ENCODE peak calls at places on chromosomes 13 and 19, in nine cellular contexts. K is breast epithelium, S is NT2/D1, U is lower leg skin, M is prostate gland, Q is psoas muscle, D is HL-60, V is fibroblast of pulmonary artery, Z is left ventricle myocardium inferior. N is an unnamed sample.

GRCh38 chr13:100941377-100941776 is 266.8 kb upstream of the TMTC4 start:
- DNase-seq in D (no peak), S (no peak), K (no peak), Z (no peak), V (no peak), Q (no peak), M (no peak), U (no peak), N (no peak)

GRCh38 chr19:15280048-15280725 is 47.9 kb upstream of the EPHX3 start:
- DNase-seq in Z (peak), Q (peak), K (no peak), D (no peak), M (no peak), S (no peak), U (no peak), V (no peak), N (no peak)

GRCh38 chr19:16849168-16849567 is 20.0 kb downstream of the SIN3B start:
- DNase-seq in M (no peak), Z (no peak), K (no peak), Q (no peak), D (no peak), U (no peak), V (no peak), S (no peak), N (peak)

GRCh38 chr13:100733261-100733660 is 58.7 kb upstream of the TMTC4 start:
- DNase-seq in D (no peak), Q (no peak), K (no peak), V (no peak), Z (no peak), U (no peak), M (no peak), S (no peak), N (no peak)

GRCh38 chr19:17997969-17998826 is 9.8 kb upstream of the ARRDC2 start:
- DNase-seq in U (no peak), Z (no peak), K (no peak), M (no peak), S (no peak), Q (peak), D (no peak), V (no peak), N (no peak)

GRCh38 chr13:84132491-84132890 is 250.2 kb upstream of the SLITRK1 start:
- DNase-seq in S (no peak), U (no peak), D (no peak), M (no peak), Q (no peak), K (no peak), V (no peak), Z (no peak), N (no peak)

GRCh38 chr19:55091955-55092354 is 16.3 kb downstream of the EPS8L1 start:
- DNase-seq in M (no peak), V (no peak), U (no peak), Z (no peak), S (no peak), D (no peak), K (no peak), Q (no peak), N (no peak)

GRCh38 chr19:1921825-1922224 is 16.6 kb downstream of the ADAT3 start:
- DNase-seq in M (no peak), U (no peak), D (no peak), V (no peak), K (no peak), Z (no peak), S (no peak), Q (no peak), N (no peak)

GRCh38 chr13:113124211-113125025 is 1.8 kb downstream of the F10 start:
- DNase-seq in Q (no peak), V (no peak), K (no peak), U (no peak), S (no peak), D (no peak), M (no peak), Z (no peak), N (no peak)

GRCh38 chr19:45757696-45758095 is 11.4 kb downstream of the SIX5 start:
- DNase-seq in K (no peak), D (no peak), U (no peak), Z (no peak), Q (no peak), M (no peak), V (no peak), S (no peak), N (no peak)

GRCh38 chr13:35479223-35479536 is 2.7 kb upstream of the MAB21L1 start:
- DNase-seq in V (no peak), D (no peak), Z (no peak), M (no peak), S (no peak), Q (no peak), U (no peak), K (no peak), N (no peak)

GRCh38 chr13:113588394-113589111 is 4.0 kb downstream of the TFDP1 start:
- DNase-seq in M (no peak), U (no peak), D (no peak), Q (no peak), V (no peak), S (no peak), Z (no peak), K (no peak), N (no peak)

GRCh38 chr13:113922412-113923118 is 51.3 kb downstream of the C13orf46 start:
- DNase-seq in D (no peak), S (no peak), V (no peak), Q (peak), Z (no peak), K (peak), M (no peak), U (no peak), N (no peak)

GRCh38 chr13:49303533-49304252 is 56.0 kb downstream of the CDADC1 start:
- DNase-seq in K (peak), D (no peak), U (no peak), V (no peak), M (no peak), Q (no peak), S (no peak), Z (no peak), N (no peak)

GRCh38 chr13:38008636-38009035 is 139.1 kb upstream of the TRPC4 start:
- DNase-seq in U (no peak), Q (no peak), M (peak), D (no peak), K (no peak), Z (no peak), S (no peak), V (peak), N (peak)

GRCh38 chr13:41622545-41623429 is 165.4 kb downstream of the RGCC start:
- DNase-seq in V (peak), K (no peak), Z (no peak), S (no peak), Q (no peak), D (no peak), U (peak), M (no peak), N (no peak)

GRCh38 chr19:16075430-16076153 is 703 bp upstream of the TPM4 start:
- DNase-seq in S (no peak), Q (no peak), K (peak), V (no peak), M (no peak), D (no peak), U (no peak), Z (no peak), N (no peak)

GRCh38 chr19:55486043-55486970 is 1.3 kb downstream of the NAT14 start:
- DNase-seq in D (no peak), S (no peak), M (no peak), V (no peak), Q (peak), K (no peak), U (no peak), Z (no peak), N (no peak)

GRCh38 chr13:68025604-68026003 is 795.5 kb upstream of the PCDH9 start:
- DNase-seq in Z (no peak), Q (no peak), V (no peak), D (no peak), U (no peak), S (no peak), K (no peak), M (no peak), N (no peak)
- H3K4me3 ChIP-seq in Z (peak), Q (no peak), V (no peak), D (no peak), U (no peak), S (no peak), K (no peak), M (no peak), N (no peak)

DNA sequence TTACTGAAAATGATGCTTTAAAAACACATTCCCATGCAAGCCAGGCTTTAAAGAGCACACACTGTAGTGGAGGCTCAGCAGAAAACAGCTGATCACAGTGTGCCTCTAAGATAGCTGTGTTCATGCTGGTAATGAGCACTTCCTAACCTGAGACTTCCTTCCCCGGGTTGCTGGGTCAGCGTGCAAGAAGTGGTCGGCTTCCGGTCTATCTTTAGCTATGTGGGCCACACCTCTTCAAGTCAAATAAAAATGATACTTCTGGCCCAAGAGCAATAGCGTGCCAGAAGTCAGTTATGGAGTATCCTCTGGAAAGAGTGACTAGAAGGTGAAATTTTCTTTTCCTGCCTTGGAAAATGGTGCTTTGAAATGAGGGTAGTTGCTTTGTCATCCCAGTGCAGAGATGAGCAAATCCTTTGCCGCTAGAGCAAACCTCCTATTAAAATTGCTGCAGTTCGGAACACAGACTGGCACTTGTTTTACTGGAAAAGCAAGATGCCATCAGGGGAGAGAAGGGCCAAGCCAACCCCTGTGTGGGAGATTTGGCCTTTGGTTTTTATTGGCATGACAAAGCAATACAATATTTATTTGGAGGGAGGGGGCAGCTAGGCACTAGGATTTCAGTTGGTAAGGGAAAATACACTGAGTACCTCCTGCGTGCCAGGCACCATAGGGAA is 64.2 kb downstream of the ARHGAP35 start:
- DNase-seq in M (peak), Z (no peak), S (no peak), D (no peak), V (no peak), U (no peak), Q (no peak), K (peak), N (peak)
- H3K4me3 ChIP-seq in M (no peak), Z (peak), S (no peak), D (no peak), V (no peak), U (no peak), Q (no peak), K (no peak), N (peak)

DNA sequence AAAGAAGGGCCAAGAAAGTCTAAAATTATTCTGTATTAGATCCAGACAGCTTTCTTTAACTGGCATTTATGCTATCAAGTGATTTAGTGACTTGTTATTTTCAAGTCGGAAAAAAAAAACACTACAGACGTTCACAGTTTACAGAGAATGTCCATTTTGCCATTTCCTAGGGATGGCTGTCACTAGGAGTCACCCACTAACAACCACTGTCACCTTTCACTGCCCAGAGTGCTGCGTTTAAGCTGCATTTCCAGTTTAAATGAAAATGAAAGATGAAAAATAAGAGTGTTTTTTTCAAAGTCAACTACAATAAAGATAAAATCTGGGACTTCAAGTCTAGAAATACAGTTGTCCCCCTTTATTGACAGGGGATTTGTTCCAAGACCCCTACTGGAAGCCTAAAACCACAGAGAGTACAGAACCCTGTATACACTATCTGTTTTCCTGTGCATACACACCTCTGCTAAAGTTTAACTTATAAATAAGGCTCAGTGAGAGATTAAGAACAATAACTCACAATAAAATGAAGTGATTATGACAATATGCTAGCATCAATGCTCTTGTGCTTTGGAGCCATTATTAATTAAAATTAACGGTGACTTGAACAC is 112.5 kb downstream of the SACS start:
- DNase-seq in S (no peak), Z (no peak), V (no peak), M (no peak), K (no peak), D (no peak), Q (no peak), U (no peak), N (no peak)
- H3K4me3 ChIP-seq in S (no peak), Z (peak), V (no peak), M (no peak), K (peak), D (no peak), Q (no peak), U (no peak), N (no peak)

GRCh38 chr13:28494861-28495585 is at the start of gene FLT1:
- DNase-seq in K (no peak), D (no peak), Z (peak), U (no peak), Q (peak), S (peak), M (no peak), V (peak), N (no peak)

GRCh38 chr13:28494537-28494860 is 429 bp downstream of the FLT1 start:
- DNase-seq in Z (no peak), Q (no peak), U (no peak), V (peak), M (no peak), K (no peak), D (no peak), S (no peak), N (no peak)

GRCh38 chr13:28493740-28494536 is 990 bp downstream of the FLT1 start:
- DNase-seq in V (no peak), S (no peak), K (no peak), U (no peak), D (no peak), M (no peak), Q (no peak), Z (no peak), N (no peak)

GRCh38 chr13:28489975-28490550 is 4.9 kb downstream of the FLT1 start:
- DNase-seq in S (no peak), Z (no peak), K (no peak), D (no peak), M (no peak), Q (no peak), U (no peak), V (no peak), N (no peak)

GRCh38 chr13:28492527-28493367 is 2.2 kb downstream of the FLT1 start:
- DNase-seq in Q (no peak), U (no peak), D (no peak), Z (no peak), K (no peak), M (no peak), V (no peak), S (no peak), N (no peak)
- H3K4me3 ChIP-seq in Q (peak), U (no peak), D (no peak), Z (peak), K (peak), M (no peak), V (peak), S (peak), N (no peak)

DNA sequence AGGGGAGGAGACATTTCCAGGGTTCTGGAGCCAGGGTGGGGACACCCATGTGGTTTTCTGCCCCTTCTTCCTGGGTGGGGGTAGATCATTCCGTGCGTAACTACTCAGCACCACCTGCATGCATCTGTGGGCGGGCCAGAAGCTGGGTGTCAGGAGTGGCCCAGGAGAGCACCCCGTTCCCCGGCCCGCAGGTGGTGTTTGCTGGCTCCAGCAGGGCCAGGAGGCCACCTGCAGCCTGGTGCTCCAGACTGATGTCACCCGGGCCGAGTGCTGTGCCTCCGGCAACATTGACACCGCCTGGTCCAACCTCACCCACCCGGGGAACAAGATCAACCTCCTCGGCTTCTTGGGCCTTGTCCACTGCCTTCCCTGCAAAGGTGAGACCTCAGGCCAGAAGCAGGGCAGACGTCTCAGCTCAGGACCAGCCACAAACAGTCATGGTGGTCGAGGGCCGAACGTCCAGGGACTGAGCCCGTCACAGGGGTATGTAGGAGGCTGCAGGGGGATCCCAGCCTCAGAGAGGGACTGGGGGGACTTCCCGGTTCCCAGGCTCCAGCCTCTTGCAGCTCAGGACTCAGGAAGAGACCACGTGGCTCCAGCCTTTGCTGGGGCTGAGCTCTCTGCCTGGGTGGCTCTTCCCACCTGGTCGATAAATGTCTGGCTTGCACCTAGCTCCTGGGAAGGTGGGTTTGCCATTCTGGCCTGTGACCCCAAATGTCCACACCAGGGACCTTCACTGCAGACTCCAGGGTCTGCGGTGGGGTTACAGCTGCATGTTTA is 1.6 kb downstream of the FSTL3 start:
- DNase-seq in K (no peak), V (no peak), D (no peak), Q (peak), Z (no peak), M (no peak), U (no peak), S (no peak), N (no peak)
- H3K4me3 ChIP-seq in K (peak), V (peak), D (no peak), Q (peak), Z (peak), M (peak), U (no peak), S (no peak), N (no peak)

GRCh38 chr13:98975822-98976261 is 2.0 kb downstream of the DOCK9 start:
- DNase-seq in S (no peak), D (no peak), Z (no peak), V (peak), M (no peak), U (no peak), K (no peak), Q (no peak), N (no peak)
- H3K4me3 ChIP-seq in S (no peak), D (no peak), Z (peak), V (peak), M (no peak), U (no peak), K (peak), Q (peak), N (no peak)

GRCh38 chr13:105804561-105805190 is 730.8 kb downstream of the EFNB2 start:
- DNase-seq in Z (no peak), M (peak), Q (no peak), V (peak), D (no peak), U (no peak), K (no peak), S (no peak), N (no peak)
- H3K4me3 ChIP-seq in Z (no peak), M (no peak), Q (no peak), V (no peak), D (no peak), U (no peak), K (no peak), S (no peak), N (no peak)

GRCh38 chr13:30738946-30739528 is 3.7 kb downstream of the ALOX5AP start:
- DNase-seq in K (no peak), V (no peak), D (no peak), U (no peak), M (no peak), Z (no peak), S (no peak), Q (no peak), N (no peak)

GRCh38 chr13:30742896-30743295 is 7.6 kb downstream of the ALOX5AP start:
- DNase-seq in K (no peak), U (no peak), M (no peak), S (no peak), Z (no peak), Q (no peak), D (no peak), V (no peak), N (no peak)

GRCh38 chr13:30738526-30738925 is 3.2 kb downstream of the ALOX5AP start:
- DNase-seq in V (no peak), Q (no peak), K (no peak), S (no peak), U (no peak), D (no peak), Z (no peak), M (no peak), N (no peak)

GRCh38 chr13:30737511-30738342 is 2.4 kb downstream of the ALOX5AP start:
- DNase-seq in V (no peak), Q (no peak), D (peak), U (no peak), M (no peak), K (no peak), Z (no peak), S (no peak), N (no peak)

DNA sequence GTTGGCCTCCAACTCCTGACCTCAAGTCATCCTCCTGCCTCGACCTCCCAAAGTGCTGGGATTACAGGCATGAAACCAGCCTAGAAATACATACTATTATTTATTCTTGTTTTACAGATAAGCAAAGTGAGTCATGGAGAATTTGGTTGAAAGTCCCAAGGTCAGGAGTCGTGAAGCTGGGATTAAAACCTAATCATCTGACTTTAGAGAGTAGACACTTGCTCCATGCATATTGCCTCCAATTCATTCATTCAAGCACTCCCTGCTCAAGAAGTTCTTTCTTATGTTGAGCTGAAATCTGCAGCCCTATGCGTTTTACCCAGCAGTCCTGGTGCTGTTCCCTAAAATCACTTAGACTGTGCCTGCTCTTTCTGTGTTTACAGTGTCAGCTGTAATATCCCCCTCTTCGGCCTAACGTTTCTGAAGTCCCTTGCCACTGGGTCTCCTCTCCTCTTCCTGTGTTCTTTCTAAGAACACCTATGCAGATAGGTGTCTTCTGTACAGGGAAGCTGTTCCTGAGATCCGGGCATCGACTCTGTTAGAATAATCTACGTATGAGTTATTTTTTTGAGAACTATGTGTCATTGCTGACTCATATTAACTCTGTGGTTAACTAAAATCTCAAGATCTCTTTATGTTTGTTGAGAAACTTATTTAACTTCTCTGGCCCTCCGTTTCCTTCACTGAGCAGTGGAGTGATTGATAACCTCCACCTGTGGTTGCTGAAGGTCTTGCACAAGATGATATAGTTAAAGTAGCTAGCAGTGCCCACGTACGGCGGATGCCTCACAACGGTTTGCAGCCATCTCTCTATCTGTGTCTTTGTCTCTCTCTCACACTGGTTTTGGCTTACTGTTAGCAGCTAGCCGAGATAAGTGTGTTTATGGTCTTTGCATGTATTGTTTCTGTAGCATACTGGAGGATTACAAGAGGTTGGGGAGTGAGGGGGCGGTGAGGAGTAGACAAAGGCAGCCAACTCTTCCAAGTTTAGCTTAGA is 4.6 kb downstream of the ALOX5AP start:
- DNase-seq in S (no peak), Z (no peak), M (no peak), U (no peak), V (peak), Q (no peak), D (peak), K (no peak), N (no peak)
- H3K4me3 ChIP-seq in S (no peak), Z (no peak), M (no peak), U (no peak), V (peak), Q (peak), D (peak), K (no peak), N (no peak)

N was measured in LNCaP clone FGC.